ENCODE peak calls at places on chromosomes 13 and 19, in six cellular contexts. J is NCI-H510A; Q is natural killer cell treated with Interleukin-12 subunit alpha and Interleukin-12 subunit beta and Interleukin-15 and Interleukin-18, amount 100 ng/mL, for 72 hours; T is omental fat pad; U is WERI-Rb-1; E is stimulated activated CD4-positive, alpha-beta T cell treated with anti-CD3 and anti-CD28 coated beads, Interleukin-1b, Interleukin-23, amount 100 ng/mL, for 1 hour. V is an unnamed sample.

GRCh38 chr13:60439201-60439600 is 42.2 kb downstream of the TDRD3 start:
- DNase-seq in J (no peak), Q (no peak), T (no peak), U (no peak), E (no peak), V (no peak)

GRCh38 chr13:20410726-20411125 is 114.9 kb downstream of the CRYL1 start:
- DNase-seq in J (no peak), Q (no peak), T (no peak), U (no peak), E (no peak), V (no peak)

GRCh38 chr13:30112602-30113435 is 194.5 kb downstream of the KATNAL1 start:
- DNase-seq in J (no peak), Q (peak), T (peak), U (peak), E (peak), V (peak)

GRCh38 chr19:52923782-52924593 is 760 bp upstream of the ZNF888 start:
- DNase-seq in J (no peak), Q (no peak), T (no peak), U (peak), E (no peak), V (peak)

GRCh38 chr13:36530861-36531590 is 98.7 kb downstream of the CCNA1 start:
- DNase-seq in J (no peak), Q (no peak), T (no peak), U (no peak), E (no peak), V (no peak)

GRCh38 chr19:7788933-7789323 is 25.9 kb downstream of the CLEC4M start:
- DNase-seq in J (no peak), Q (no peak), T (no peak), U (no peak), E (no peak), V (no peak)

GRCh38 chr13:111914241-111915103 is 152.5 kb upstream of the SOX1 start:
- DNase-seq in J (no peak), Q (no peak), T (no peak), U (peak), E (no peak), V (no peak)

GRCh38 chr13:87128006-87128405 is 543.2 kb upstream of the SLITRK5 start:
- DNase-seq in J (no peak), Q (no peak), T (no peak), U (no peak), E (no peak), V (no peak)

GRCh38 chr13:19587635-19588300 is 26.4 kb upstream of the TPTE2 start:
- DNase-seq in J (no peak), Q (no peak), T (no peak), U (peak), E (no peak), V (no peak)

GRCh38 chr13:32309812-32310706 is 5.1 kb downstream of the ZAR1L start:
- DNase-seq in J (no peak), Q (no peak), T (no peak), U (peak), E (no peak), V (no peak)

GRCh38 chr19:53136432-53136831 is 3.7 kb upstream of the ZNF415 start:
- DNase-seq in J (no peak), Q (no peak), T (no peak), U (no peak), E (no peak), V (no peak)

GRCh38 chr19:10061717-10062310 is 24.3 kb upstream of the SHFL start:
- DNase-seq in J (no peak), Q (no peak), T (no peak), U (no peak), E (no peak), V (no peak)

GRCh38 chr13:113880651-113881611 is 17.1 kb upstream of the GAS6 start:
- DNase-seq in J (no peak), Q (no peak), T (no peak), U (no peak), E (no peak), V (peak)

GRCh38 chr13:85148009-85148408 is 651.2 kb downstream of the SLITRK6 start:
- DNase-seq in J (peak), Q (no peak), T (no peak), U (peak), E (no peak), V (no peak)

GRCh38 chr13:32314968-32315254 is 252 bp downstream of the ZAR1L start:
- DNase-seq in J (peak), Q (peak), T (peak), U (peak), E (no peak), V (peak)

GRCh38 chr13:112752211-112752610 is 62.4 kb downstream of the ATP11A start:
- DNase-seq in J (no peak), Q (no peak), T (no peak), U (no peak), E (no peak), V (no peak)

GRCh38 chr13:40983269-40983668 is 35.8 kb downstream of the ELF1 start:
- DNase-seq in J (no peak), Q (no peak), T (no peak), U (no peak), E (no peak), V (no peak)

GRCh38 chr19:4455742-4456565 is 1.6 kb downstream of the UBXN6 start:
- DNase-seq in J (peak), Q (no peak), T (no peak), U (peak), E (no peak), V (no peak)

GRCh38 chr13:40189885-40190655 is 476.4 kb downstream of the FOXO1 start:
- DNase-seq in J (no peak), Q (no peak), T (no peak), U (no peak), E (no peak), V (no peak)

GRCh38 chr13:33676700-33677048 is 141.3 kb upstream of the RFC3 start:
- DNase-seq in J (peak), Q (no peak), T (no peak), U (peak), E (no peak), V (peak)

GRCh38 chr13:100600461-100600860 is 11.9 kb upstream of the GGACT start:
- DNase-seq in J (no peak), Q (no peak), T (no peak), U (no peak), E (no peak), V (no peak)

GRCh38 chr19:41299755-41300089 is 10.2 kb upstream of the CCDC97 start:
- DNase-seq in J (peak), Q (no peak), T (peak), U (no peak), E (peak), V (no peak)

GRCh38 chr19:51621178-51621577 is 9.0 kb downstream of the SIGLEC5 start:
- DNase-seq in J (no peak), Q (no peak), T (no peak), U (no peak), E (no peak), V (no peak)

GRCh38 chr19:16585808-16586476 is 13.7 kb upstream of the SLC35E1 start:
- DNase-seq in J (no peak), Q (peak), T (no peak), U (no peak), E (no peak), V (no peak)

GRCh38 chr13:27306364-27306763 is 35.7 kb downstream of the RASL11A start:
- DNase-seq in J (no peak), Q (no peak), T (no peak), U (no peak), E (no peak), V (no peak)

GRCh38 chr13:97226013-97226412 is 3.9 kb downstream of the MBNL2 start:
- DNase-seq in J (peak), Q (no peak), T (no peak), U (no peak), E (no peak), V (no peak)

GRCh38 chr19:12840091-12841079 is 2.1 kb downstream of the MAST1 start:
- DNase-seq in J (no peak), Q (no peak), T (peak), U (peak), E (no peak), V (peak)

GRCh38 chr19:58361900-58362271 is 665 bp downstream of the ZNF497 start:
- DNase-seq in J (peak), Q (peak), T (no peak), U (peak), E (no peak), V (peak)

GRCh38 chr13:40503966-40504591 is 162.4 kb downstream of the FOXO1 start:
- DNase-seq in J (no peak), Q (no peak), T (no peak), U (no peak), E (no peak), V (peak)

GRCh38 chr13:23610187-23610576 is 40.0 kb downstream of the TNFRSF19 start:
- DNase-seq in J (no peak), Q (no peak), T (no peak), U (no peak), E (no peak), V (no peak)

GRCh38 chr13:36088001-36088400 is 43.2 kb downstream of the DCLK1 start:
- DNase-seq in J (peak), Q (no peak), T (no peak), U (no peak), E (no peak), V (no peak)

GRCh38 chr19:32677657-32678056 is 2.0 kb downstream of the RGS9BP start:
- DNase-seq in J (no peak), Q (no peak), T (no peak), U (peak), E (no peak), V (no peak)

V was measured in breast epithelium.